ENCODE peak calls at places on chromosomes 3 and 15, in five cellular contexts. R is neural crest cell, T is astrocyte of the spinal cord, W is fibroblast of lung, C is epithelial cell of esophagus. H is an unnamed sample.
A peak's percentile ranks its signal among the peaks of the same experiment; 100 is the strongest.

GRCh38 chr3:79844176-79844575 is 76.4 kb upstream of the ROBO1 start:
- DNase-seq in W (peak; percentile 4), R (no peak), T (peak; percentile 12), C (no peak), H (no peak)

GRCh38 chr3:141738636-141739363 is 702 bp downstream of the RNF7 start:
- DNase-seq in R (no peak), W (peak; percentile 60), C (peak; percentile 64), T (peak; percentile 63), H (no peak)

GRCh38 chr3:193960485-193961172 is 175.3 kb upstream of the HES1 start:
- DNase-seq in T (peak; percentile 73), R (peak; percentile 59), C (peak; percentile 24), W (peak; percentile 91), H (no peak)

GRCh38 chr3:41000471-41000870 is 198.8 kb upstream of the CTNNB1 start:
- DNase-seq in C (no peak), R (no peak), T (peak; percentile 56), W (peak; percentile 44), H (no peak)

GRCh38 chr3:30774062-30774461 is 120.4 kb downstream of the GADL1 start:
- DNase-seq in W (no peak), T (no peak), R (no peak), C (no peak), H (no peak)

GRCh38 chr15:66145242-66146182 is 108.0 kb downstream of the MEGF11 start:
- DNase-seq in T (no peak), R (no peak), W (peak; percentile 3), C (no peak), H (no peak)

GRCh38 chr3:126352476-126353454 is 4.4 kb downstream of the KLF15 start:
- DNase-seq in W (no peak), R (no peak), T (no peak), C (no peak), H (no peak)

GRCh38 chr15:79606831-79607355 is 174.8 kb downstream of the MINAR1 start:
- DNase-seq in W (no peak), C (no peak), T (no peak), R (no peak), H (no peak)

GRCh38 chr15:41727143-41727542 is 47.1 kb upstream of the MAPKBP1 start:
- DNase-seq in C (no peak), R (no peak), W (peak; percentile 79), T (peak; percentile 48), H (no peak)

GRCh38 chr3:79361748-79362378 is 405.9 kb downstream of the ROBO1 start:
- DNase-seq in R (no peak), C (peak; percentile 59), T (peak; percentile 71), W (peak; percentile 37), H (no peak)

GRCh38 chr15:96219681-96220080 is 110.8 kb upstream of the NR2F2 start:
- DNase-seq in C (no peak), T (no peak), W (no peak), R (no peak), H (no peak)

GRCh38 chr3:113659121-113659531 is 37.3 kb downstream of the USF3 start:
- DNase-seq in T (no peak), R (no peak), W (no peak), C (no peak), H (no peak)

GRCh38 chr3:171944109-171945016 is 95.0 kb upstream of the FNDC3B start:
- DNase-seq in R (no peak), C (no peak), W (peak; percentile 19), T (no peak), H (no peak)

GRCh38 chr3:113532698-113533533 is 561 bp downstream of the SIDT1 start:
- DNase-seq in C (peak; percentile 9), W (peak; percentile 6), R (peak; percentile 36), T (peak; percentile 3), H (peak; percentile 42)

GRCh38 chr3:43883729-43884396 is 193.1 kb downstream of the ABHD5 start:
- DNase-seq in C (no peak), R (no peak), T (no peak), W (no peak), H (no peak)

GRCh38 chr3:62611541-62612240 is 238.3 kb upstream of the FEZF2 start:
- DNase-seq in C (peak; percentile 60), R (no peak), T (peak; percentile 38), W (peak; percentile 82), H (no peak)

GRCh38 chr3:187286467-187287059 is 5.0 kb downstream of the MASP1 start:
- DNase-seq in R (no peak), C (no peak), T (peak; percentile 50), W (peak; percentile 42), H (no peak)

GRCh38 chr3:141478139-141478538 is 8.7 kb upstream of the RASA2 start:
- DNase-seq in W (no peak), R (no peak), C (no peak), T (no peak), H (no peak)

GRCh38 chr15:52004806-52005205 is 14.2 kb upstream of the MAPK6 start:
- DNase-seq in C (peak; percentile 66), R (no peak), T (no peak), W (no peak), H (no peak)

GRCh38 chr3:50525987-50526386 is 22.6 kb upstream of the CACNA2D2 start:
- DNase-seq in R (no peak), T (peak; percentile 36), C (peak; percentile 82), W (peak; percentile 38), H (peak; percentile 56)

GRCh38 chr3:180804871-180805430 is 107.5 kb upstream of the FXR1 start:
- DNase-seq in T (peak; percentile 55), C (peak; percentile 57), W (peak; percentile 67), R (peak; percentile 29), H (peak; percentile 50)
- TF ChIP-seq CTCF in T (peak; percentile 48), C (peak; percentile 56), W (peak; percentile 51), R (peak; percentile 55), H (no peak)

GRCh38 chr3:104102386-104102785 is 1264.3 kb upstream of the ALCAM start:
- DNase-seq in C (peak; percentile 68), W (peak; percentile 45), T (peak; percentile 61), R (peak; percentile 32), H (peak; percentile 19)
- TF ChIP-seq CTCF in C (peak; percentile 75), W (peak; percentile 38), T (peak; percentile 70), R (peak; percentile 72), H (peak; percentile 48)

DNA sequence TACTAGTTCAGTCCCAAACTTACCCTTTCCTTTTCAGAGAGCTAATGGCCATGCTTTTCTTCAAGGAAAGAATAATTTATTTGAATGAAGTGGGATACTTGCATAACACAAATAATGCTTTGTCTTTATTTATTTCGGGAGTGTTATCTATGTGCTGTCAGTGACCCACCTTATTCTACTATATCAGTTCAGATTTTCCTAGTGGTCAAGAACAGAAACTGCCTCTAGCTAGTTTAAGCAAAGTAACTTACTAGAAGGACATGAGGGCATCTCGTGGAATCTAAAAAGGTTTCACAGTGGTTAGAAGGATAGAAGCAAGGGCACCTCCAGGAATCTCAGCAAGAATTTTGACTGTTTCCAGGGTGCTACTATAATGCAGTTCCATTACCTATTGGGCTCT is 3.8 kb upstream of the TIMMDC1 start:
- DNase-seq in C (no peak), T (no peak), R (no peak), W (no peak), H (no peak)
- TF ChIP-seq CTCF in C (peak; percentile 14), T (peak; percentile 26), R (peak; percentile 41), W (no peak), H (peak; percentile 23)

DNA sequence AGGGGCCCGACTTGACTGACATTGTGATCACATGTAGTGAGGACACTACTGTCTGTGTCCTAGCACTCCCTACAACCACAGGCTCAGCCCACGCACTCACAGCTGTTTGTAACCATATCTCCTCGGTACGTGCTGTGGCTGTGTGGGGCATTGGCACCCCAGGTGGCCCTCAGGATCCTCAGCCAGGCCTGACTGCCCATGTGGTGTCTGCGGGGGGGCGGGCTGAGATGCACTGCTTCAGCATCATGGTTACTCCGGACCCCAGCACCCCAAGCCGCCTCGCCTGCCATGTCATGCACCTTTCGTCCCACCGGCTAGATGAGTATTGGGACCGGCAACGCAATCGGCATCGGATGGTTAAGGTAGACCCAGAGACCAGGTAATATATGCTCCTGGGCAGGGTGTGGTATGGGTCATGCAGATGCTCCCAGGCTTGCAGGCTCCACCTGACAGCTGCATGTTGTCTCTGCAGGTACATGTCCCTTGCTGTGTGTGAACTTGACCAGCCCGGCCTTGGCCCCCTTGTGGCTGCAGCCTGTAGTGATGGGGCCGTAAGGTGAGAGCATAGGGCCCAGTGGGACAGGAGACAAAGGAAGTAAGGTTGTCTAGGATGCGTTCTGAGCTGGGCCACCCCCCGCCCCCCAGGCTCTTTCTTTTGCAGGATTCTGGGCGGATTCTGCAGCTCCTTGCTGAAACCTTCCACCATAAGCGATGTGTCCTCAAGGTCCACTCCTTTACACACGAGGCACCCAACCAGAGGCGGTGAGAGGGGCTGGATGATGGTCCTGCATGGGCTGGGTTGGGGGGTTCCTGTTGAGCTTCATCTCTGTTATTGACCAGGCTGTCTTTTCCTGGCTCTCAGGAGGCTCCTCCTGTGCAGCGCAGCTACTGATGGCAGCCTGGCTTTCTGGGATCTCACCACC is 4.4 kb downstream of the DALRD3 start:
- DNase-seq in T (no peak), R (peak; percentile 52), W (no peak), C (peak; percentile 64), H (peak; percentile 63)
- TF ChIP-seq CTCF in T (peak; percentile 81), R (peak; percentile 65), W (peak; percentile 53), C (peak; percentile 60), H (peak; percentile 70)